ENCODE peak calls at places on chromosomes 12 and 14, in four cellular contexts. H is AG04450, I is COR-L47, A is Kasumi-1. X is an unnamed sample.

GRCh38 chr14:50829472-50830043 is 1.4 kb downstream of the NIN start:
- DNase-seq in H (no peak), I (no peak), A (no peak), X (peak; percentile 33)

GRCh38 chr14:35114036-35114435 is 7.8 kb downstream of the PPP2R3C start:
- DNase-seq in A (no peak), H (peak; percentile 42), I (no peak), X (no peak)

GRCh38 chr12:62725781-62726180 is 209.2 kb downstream of the PPM1H start:
- DNase-seq in A (no peak), H (no peak), I (no peak), X (no peak)

GRCh38 chr12:92030618-92031017 is 115.0 kb downstream of the BTG1 start:
- DNase-seq in I (no peak), A (peak; percentile 25), H (no peak), X (no peak)

GRCh38 chr14:78974691-78975090 is 804.5 kb downstream of the NRXN3 start:
- DNase-seq in I (no peak), A (no peak), H (no peak), X (no peak)

GRCh38 chr12:122853582-122854245 is 18.5 kb downstream of the HIP1R start:
- DNase-seq in I (no peak), A (no peak), H (no peak), X (no peak)

GRCh38 chr14:34711169-34711568 is 3.2 kb downstream of the CFL2 start:
- DNase-seq in I (peak; percentile 35), H (peak; percentile 82), A (no peak), X (peak; percentile 54)

GRCh38 chr12:71477046-71477445 is 37.4 kb downstream of the LGR5 start:
- DNase-seq in H (no peak), A (no peak), I (no peak), X (no peak)

GRCh38 chr14:22980672-22981089 is 1.7 kb downstream of the AJUBA start:
- DNase-seq in A (no peak), I (no peak), H (no peak), X (no peak)

GRCh38 chr14:61101803-61102548 is 120.9 kb downstream of the SLC38A6 start:
- DNase-seq in A (peak; percentile 61), H (no peak), I (no peak), X (no peak)

GRCh38 chr14:104249706-104250105 is 111.3 kb downstream of the KIF26A start:
- DNase-seq in A (no peak), I (no peak), H (no peak), X (no peak)

X was measured in NCI-H345.